ENCODE peak calls at places on chromosomes 4 and X, in ten cellular contexts. H is activated CD4-positive, CD25-positive, alpha-beta regulatory T cell treated with anti-CD3 and anti-CD28 coated beads, Interleukin-2, amount 50 U/mL, for 72 hours; O is HFFc6; M is heart right ventricle; V is esophagus squamous epithelium; U is HEK293T; B is brain microvascular endothelial cell; F is stimulated activated CD4-positive, alpha-beta T cell treated with anti-CD3 and anti-CD28 coated beads, Interleukin-12 subunit alpha, Interleukin-12 subunit beta, amount 100 ng/mL, for 48 hours; X is endothelial cell; N is MV-4-11. I is an unnamed sample.

GRCh38 chr4:150997141-150997540 is 17.9 kb downstream of the LRBA start:
- DNase-seq in X (no peak), M (no peak), N (no peak), U (no peak), F (no peak), H (no peak), B (no peak), V (no peak), O (no peak), I (no peak)

GRCh38 chrX:11105080-11105479 is 6.1 kb upstream of the HCCS start:
- DNase-seq in O (peak; percentile 26), V (no peak), F (no peak), N (no peak), M (no peak), X (no peak), H (no peak), B (peak; percentile 28), U (no peak), I (no peak)

GRCh38 chr4:102263024-102263787 is 82.1 kb downstream of the SLC39A8 start:
- DNase-seq in N (peak; percentile 21), B (peak; percentile 40), V (no peak), X (no peak), M (no peak), O (peak; percentile 51), H (no peak), U (peak; percentile 39), F (no peak), I (no peak)

GRCh38 chrX:69066021-69066757 is 99.1 kb downstream of the PJA1 start:
- DNase-seq in H (no peak), O (no peak), N (no peak), B (no peak), U (no peak), F (no peak), M (no peak), X (no peak), V (no peak), I (no peak)

GRCh38 chr4:149409186-149410056 is 406.2 kb downstream of the IQCM start:
- DNase-seq in V (no peak), U (no peak), X (no peak), N (no peak), F (no peak), H (no peak), O (peak; percentile 75), M (peak; percentile 39), B (peak; percentile 72), I (peak; percentile 4)

GRCh38 chrX:113399501-113400192 is 559.0 kb upstream of the AMOT start:
- DNase-seq in B (no peak), N (no peak), H (no peak), M (no peak), U (no peak), O (no peak), V (no peak), F (no peak), X (no peak), I (no peak)

GRCh38 chr4:159983080-159983479 is 880.2 kb downstream of the RAPGEF2 start:
- DNase-seq in F (no peak), H (no peak), N (no peak), X (no peak), V (no peak), O (no peak), M (no peak), U (no peak), B (no peak), I (no peak)

GRCh38 chrX:38804481-38805293 is 3.4 kb downstream of the MID1IP1 start:
- DNase-seq in O (peak; percentile 18), M (peak; percentile 45), V (no peak), F (peak; percentile 9), B (no peak), H (peak; percentile 43), N (no peak), U (peak; percentile 10), X (peak; percentile 34), I (no peak)

GRCh38 chrX:40154229-40154852 is 56.6 kb upstream of the BCOR start:
- DNase-seq in B (no peak), X (peak; percentile 23), F (no peak), O (no peak), U (no peak), N (peak; percentile 42), M (peak; percentile 57), V (no peak), H (no peak), I (no peak)

GRCh38 chr4:180394307-180394706 is 1848.9 kb upstream of the TENM3 start:
- DNase-seq in B (no peak), X (no peak), N (no peak), F (no peak), H (no peak), O (no peak), M (no peak), U (no peak), V (no peak), I (no peak)

GRCh38 chrX:129565046-129565649 is 25.1 kb downstream of the OCRL start:
- DNase-seq in O (no peak), F (no peak), V (no peak), H (no peak), M (no peak), B (no peak), U (no peak), X (no peak), N (no peak), I (no peak)

GRCh38 chr4:38138363-38138762 is 178.2 kb downstream of the PTTG2 start:
- DNase-seq in M (no peak), B (no peak), U (no peak), V (no peak), F (no peak), X (no peak), N (no peak), O (no peak), H (no peak), I (no peak)

GRCh38 chrX:132406106-132406505 is 82.7 kb downstream of the MBNL3 start:
- DNase-seq in X (no peak), H (no peak), U (no peak), B (no peak), O (no peak), N (no peak), F (no peak), M (no peak), V (no peak), I (no peak)

GRCh38 chrX:153409414-153410101 is 1.7 kb upstream of the ZFP92 start:
- DNase-seq in O (no peak), V (no peak), B (no peak), N (no peak), M (no peak), F (no peak), U (no peak), H (no peak), X (no peak), I (no peak)

GRCh38 chr4:4421356-4421755 is 34.5 kb downstream of the NSG1 start:
- DNase-seq in V (no peak), N (no peak), X (no peak), B (no peak), H (no peak), U (no peak), O (no peak), M (no peak), F (no peak), I (no peak)

GRCh38 chrX:72297953-72298730 is 7.6 kb downstream of the CITED1 start:
- DNase-seq in O (peak; percentile 5), N (peak; percentile 26), M (no peak), H (no peak), F (no peak), X (no peak), V (no peak), B (no peak), U (peak; percentile 57), I (no peak)

GRCh38 chr4:172962564-172963353 is 205.9 kb upstream of the GALNT7 start:
- DNase-seq in N (no peak), U (peak; percentile 46), M (no peak), H (no peak), O (peak; percentile 20), X (no peak), F (no peak), B (no peak), V (no peak), I (peak; percentile 14)

GRCh38 chr4:155582971-155583437 is 83.6 kb upstream of the GUCY1A1 start:
- DNase-seq in F (no peak), V (no peak), N (no peak), X (no peak), B (peak; percentile 36), H (no peak), O (peak; percentile 17), M (no peak), U (peak; percentile 16), I (no peak)

GRCh38 chr4:69970071-69970470 is 4.5 kb upstream of the CSN2 start:
- DNase-seq in M (no peak), F (no peak), O (no peak), U (no peak), H (no peak), V (no peak), B (no peak), X (no peak), N (peak; percentile 48), I (no peak)

GRCh38 chrX:302975-303374 is 15.6 kb downstream of the GTPBP6 start:
- DNase-seq in M (no peak), N (no peak), X (no peak), O (no peak), V (no peak), F (no peak), U (no peak), H (no peak), B (no peak), I (no peak)

GRCh38 chr4:134200811-134201215 is 776 bp downstream of the PABPC4L start:
- DNase-seq in X (no peak), F (no peak), O (no peak), M (peak; percentile 15), H (no peak), N (no peak), B (no peak), V (no peak), U (peak; percentile 25), I (no peak)

GRCh38 chrX:43973249-43973672 is at the start of gene NDP:
- DNase-seq in H (no peak), X (no peak), B (no peak), U (no peak), M (no peak), V (no peak), O (no peak), F (no peak), N (no peak), I (no peak)

GRCh38 chr4:55445921-55446577 is 50.3 kb downstream of the TMEM165 start:
- DNase-seq in U (no peak), H (no peak), O (peak; percentile 85), F (no peak), M (no peak), N (no peak), X (no peak), V (no peak), B (peak; percentile 20), I (no peak)

GRCh38 chr4:123676550-123677229 is 280.1 kb downstream of the SPRY1 start:
- DNase-seq in V (no peak), F (no peak), M (no peak), O (no peak), U (no peak), N (no peak), B (no peak), H (no peak), X (no peak), I (no peak)

GRCh38 chr4:3062466-3062865 is 11.9 kb downstream of the HTT-AS start:
- DNase-seq in F (no peak), M (no peak), H (no peak), B (peak; percentile 85), O (peak; percentile 19), V (no peak), N (peak; percentile 99), X (no peak), U (no peak), I (no peak)

GRCh38 chr4:132683957-132684356 is 465.1 kb upstream of the PCDH10 start:
- DNase-seq in H (no peak), M (no peak), X (no peak), N (no peak), F (no peak), B (no peak), V (no peak), O (no peak), U (no peak), I (no peak)

GRCh38 chr4:1400861-1401408 is 5.3 kb downstream of the NKX1-1 start:
- DNase-seq in F (no peak), H (no peak), N (no peak), B (no peak), X (no peak), M (no peak), O (no peak), V (no peak), U (no peak), I (no peak)

GRCh38 chr4:8859550-8860095 is 12.0 kb downstream of the HMX1 start:
- DNase-seq in X (no peak), O (no peak), H (no peak), V (no peak), M (no peak), B (no peak), N (no peak), U (no peak), F (no peak), I (no peak)